ENCODE peak calls at places on chromosomes 16 and 17, in four cellular contexts. J, G, L and H are unnamed samples.

GRCh38 chr17:17921192-17922082 is 50.8 kb downstream of the TOM1L2 start:
- DNase-seq in G (peak), J (no peak), L (no peak), H (no peak)

GRCh38 chr17:4522661-4523060 is 24.0 kb downstream of the SPNS2 start:
- DNase-seq in J (no peak), G (no peak), L (no peak), H (no peak)

GRCh38 chr16:46775214-46775613 is 27.1 kb upstream of the MYLK3 start:
- DNase-seq in J (no peak), L (no peak), G (no peak), H (no peak)

GRCh38 chr17:78665952-78666920 is 89.0 kb upstream of the DNAH17 start:
- DNase-seq in J (peak), L (no peak), G (peak), H (no peak)

GRCh38 chr16:3023415-3023668 is 400 bp downstream of the HCFC1R1 start:
- DNase-seq in G (no peak), L (no peak), J (no peak), H (no peak)

GRCh38 chr17:48728232-48729231 is at the start of gene HOXB13:
- DNase-seq in L (no peak), J (no peak), G (peak), H (no peak)

GRCh38 chr17:44916781-44917241 is 1.5 kb upstream of the GFAP start:
- DNase-seq in G (no peak), L (no peak), J (no peak), H (no peak)

GRCh38 chr17:5563451-5563850 is 20.9 kb downstream of the NLRP1 start:
- DNase-seq in L (no peak), J (no peak), G (no peak), H (no peak)

DNA sequence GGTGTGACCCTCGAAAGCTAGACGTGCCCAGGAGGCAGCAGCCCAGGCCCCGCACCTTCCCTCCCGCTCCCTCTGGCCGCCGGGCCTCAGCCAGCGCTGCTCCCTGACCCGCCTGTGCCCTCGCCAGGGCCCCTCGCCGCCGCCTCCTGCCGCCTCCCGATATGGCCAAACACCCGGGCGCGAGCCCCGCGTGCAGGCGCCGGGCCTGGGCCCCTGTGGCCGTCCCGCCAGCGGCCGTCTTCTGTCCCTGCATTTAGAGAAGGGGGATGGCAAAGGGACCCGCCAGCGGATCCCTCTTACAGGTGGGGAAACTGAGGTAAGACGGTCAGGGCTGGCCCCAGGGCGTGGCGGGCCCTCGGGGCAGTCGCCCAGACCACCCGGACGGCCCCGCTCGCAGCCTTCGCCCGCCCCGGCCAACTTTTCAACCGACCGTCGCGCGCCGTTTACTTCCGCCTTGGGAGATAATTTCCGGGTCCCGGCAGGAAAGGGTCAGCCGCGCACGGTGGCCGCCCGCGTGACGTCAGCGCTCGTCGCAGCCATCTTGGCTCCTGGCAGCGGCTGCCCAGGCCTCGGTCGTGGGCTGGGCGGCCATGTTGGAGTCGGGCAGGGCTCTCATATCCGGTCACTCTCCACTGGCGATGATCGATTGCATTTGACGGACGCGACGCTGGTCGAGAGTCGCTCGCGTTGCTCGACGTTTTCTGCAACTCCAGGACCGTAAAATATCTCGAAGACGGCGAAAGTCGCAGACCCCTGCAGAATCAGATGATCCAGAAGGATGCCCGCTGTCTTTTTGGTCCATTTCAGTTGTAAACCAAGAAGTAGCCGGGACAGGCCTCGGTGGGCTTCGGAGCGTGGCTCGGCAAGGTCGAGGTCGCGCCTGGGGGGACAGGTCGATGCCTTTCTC is 7.1 kb upstream of the GNG13 start:
- DNase-seq in L (peak), G (peak), J (peak), H (peak)
- TF ChIP-seq POLR2AphosphoS5 in L (peak), G (peak), J (peak), H (peak)

GRCh38 chr16:4792951-4793513 is 2.1 kb upstream of the SMIM22 start:
- DNase-seq in L (no peak), G (no peak), J (no peak), H (no peak)
- TF ChIP-seq SPI1 in L (no peak), G (no peak), J (no peak), H (no peak)

DNA sequence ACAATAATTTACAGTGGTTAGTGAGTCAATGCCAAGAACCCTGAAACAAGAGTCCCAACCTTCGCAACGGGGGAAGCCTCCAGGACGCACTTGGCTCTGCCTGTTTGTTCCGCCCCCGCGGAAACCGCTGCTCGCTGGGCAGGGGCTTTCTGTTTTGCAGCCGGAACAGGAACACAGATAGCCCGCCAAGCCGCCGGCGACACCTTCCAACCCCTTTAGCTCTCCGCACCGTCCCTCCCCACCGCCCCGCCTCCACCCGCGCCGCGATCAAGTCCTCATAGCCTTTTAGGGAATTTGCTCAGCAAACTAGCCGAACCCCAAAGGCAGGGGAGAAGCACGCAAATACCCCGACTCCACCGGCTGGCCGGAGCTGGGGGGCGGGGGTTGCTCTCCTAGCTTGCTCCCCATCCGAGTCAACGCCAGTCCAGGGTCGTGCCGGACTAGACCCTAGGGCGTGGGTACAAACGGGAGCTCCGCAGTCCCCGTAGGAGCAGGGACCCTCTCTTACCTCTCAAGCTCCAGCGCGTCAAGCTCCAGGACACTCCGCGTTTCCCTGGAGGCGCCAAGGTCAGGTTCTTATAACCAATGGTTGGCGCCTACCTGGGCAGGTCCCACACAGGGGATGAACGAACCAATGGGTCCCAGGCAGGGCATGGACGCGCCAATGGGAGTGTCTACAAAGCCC is at the start of gene SLFN13:
- DNase-seq in J (peak), L (peak), G (peak), H (peak)
- TF ChIP-seq POLR2AphosphoS5 in J (peak), L (peak), G (no peak), H (peak)

GRCh38 chr17:56486732-56487131 is 106.8 kb upstream of the NOG start:
- DNase-seq in G (no peak), J (no peak), L (no peak), H (no peak)
- TF ChIP-seq SPI1 in G (no peak), J (no peak), L (no peak), H (no peak)

DNA sequence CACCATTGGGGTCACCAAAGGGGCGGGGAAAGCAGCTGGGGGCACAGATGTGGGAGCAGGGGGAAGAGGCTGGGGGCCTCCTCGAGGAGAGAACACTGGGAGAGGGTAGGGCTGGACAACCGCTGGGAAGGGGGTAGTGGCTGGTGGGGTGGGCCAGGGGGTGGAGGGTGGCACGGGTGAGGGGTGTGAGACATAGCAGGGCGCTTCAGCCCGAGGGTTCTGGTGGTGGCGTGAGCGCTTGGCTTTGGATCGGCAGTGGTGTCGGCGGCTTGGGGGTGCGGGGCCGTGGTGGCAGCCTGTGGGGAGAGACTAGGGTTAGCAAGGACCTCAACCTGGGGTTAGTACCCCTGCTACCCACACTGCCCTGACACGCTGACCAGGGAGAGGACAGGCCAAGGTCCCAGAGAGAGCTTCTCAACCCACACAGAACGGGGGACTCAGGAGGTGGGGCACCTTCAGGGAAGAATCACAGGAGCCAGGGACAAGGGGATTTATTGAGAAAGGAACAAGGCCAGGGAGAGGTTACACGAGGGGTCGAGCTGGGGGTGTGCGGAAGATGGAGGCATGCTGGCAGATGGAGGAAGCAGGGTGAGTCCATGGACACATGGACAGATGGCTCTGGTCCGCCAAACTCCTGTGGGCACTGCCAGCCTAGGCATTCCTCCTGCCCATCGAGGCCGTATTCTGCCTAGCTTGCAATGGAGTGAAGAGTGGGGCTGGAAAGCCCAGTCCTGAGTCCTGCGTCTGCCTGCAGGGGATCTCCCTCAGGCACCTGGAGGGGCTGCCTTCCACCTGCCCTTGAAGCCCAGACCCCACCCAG is 8.4 kb downstream of the PER1 start:
- DNase-seq in G (no peak), J (no peak), L (no peak), H (no peak)
- TF ChIP-seq POLR2AphosphoS5 in G (no peak), J (no peak), L (peak), H (no peak)

GRCh38 chr16:88649924-88650748 is 717 bp downstream of the CYBA start:
- DNase-seq in G (peak), L (no peak), J (no peak), H (peak)

GRCh38 chr16:88651989-88652762 is 1.3 kb upstream of the CYBA start:
- DNase-seq in L (no peak), J (no peak), G (no peak), H (no peak)

GRCh38 chr16:88650749-88651275 is at the start of gene CYBA:
- DNase-seq in J (peak), G (peak), L (peak), H (peak)

GRCh38 chr16:88652763-88653065 is 1.9 kb upstream of the CYBA start:
- DNase-seq in L (no peak), J (no peak), G (no peak), H (no peak)

DNA sequence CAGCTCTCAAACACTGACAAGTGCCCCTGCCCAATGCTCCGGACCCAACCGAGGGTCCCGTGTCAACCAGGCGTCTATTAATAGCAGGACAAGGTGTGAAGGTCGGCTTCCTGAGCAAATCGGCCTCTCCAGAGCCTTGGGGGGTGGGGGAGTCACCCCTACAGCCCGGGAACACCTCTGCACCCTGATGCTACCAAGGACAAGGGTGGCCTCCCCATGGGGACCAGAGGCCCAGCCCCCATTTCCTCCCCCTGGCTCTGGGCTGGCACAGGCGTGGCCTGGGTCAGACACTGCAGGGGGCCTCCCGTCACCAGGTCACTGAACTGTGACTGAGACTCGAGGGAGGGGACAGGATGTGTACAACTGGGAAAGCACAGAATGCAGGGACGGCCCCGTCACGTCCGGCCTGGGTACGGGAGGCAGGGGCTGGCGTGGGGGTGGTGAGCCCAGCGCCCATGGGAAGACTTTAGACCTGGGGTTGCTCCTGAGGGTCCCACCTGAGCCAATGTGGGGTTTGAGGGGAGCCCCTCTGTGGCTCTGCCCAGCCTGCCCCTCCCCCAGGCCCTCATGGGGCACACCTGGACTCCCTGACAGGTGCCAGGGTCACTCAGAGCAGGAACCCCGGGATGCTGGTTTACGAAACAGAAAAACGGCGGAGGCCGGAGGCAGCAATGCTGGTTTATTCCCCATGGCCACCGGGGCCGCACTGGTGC is 579 bp upstream of the CYBA start:
- DNase-seq in L (peak), J (no peak), G (peak), H (peak)
- TF ChIP-seq SPI1 in L (peak), J (no peak), G (no peak), H (peak)

DNA sequence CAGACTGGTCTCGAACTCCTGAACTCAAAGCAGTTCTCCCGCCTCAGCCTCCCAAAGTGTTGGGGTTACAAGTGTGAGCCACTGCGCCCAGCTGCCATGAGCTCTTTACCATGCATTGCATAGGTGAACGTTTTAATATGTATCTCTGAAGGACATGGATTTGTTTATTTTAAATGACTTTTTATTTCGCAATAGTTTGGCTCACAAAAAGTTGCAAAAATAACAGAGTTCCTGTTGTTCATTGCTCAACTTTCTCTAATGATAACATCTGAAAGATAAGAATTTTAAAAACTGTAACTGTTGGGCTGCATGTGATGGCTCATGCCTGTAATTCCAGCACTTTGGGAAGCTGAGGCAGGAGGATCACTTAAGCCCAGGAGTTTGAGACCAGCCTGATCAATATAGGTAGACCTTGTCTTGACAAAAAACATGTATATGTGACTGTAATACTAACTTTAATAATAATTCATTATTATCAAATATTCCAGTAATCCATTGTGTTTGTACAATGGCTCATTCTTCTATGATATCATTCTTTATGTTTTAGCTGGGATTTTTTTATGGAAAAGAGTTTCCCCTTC is 80.1 kb downstream of the ABCC1 start:
- DNase-seq in G (no peak), J (no peak), L (no peak), H (no peak)
- TF ChIP-seq POLR2AphosphoS5 in G (no peak), J (no peak), L (no peak), H (no peak)

DNA sequence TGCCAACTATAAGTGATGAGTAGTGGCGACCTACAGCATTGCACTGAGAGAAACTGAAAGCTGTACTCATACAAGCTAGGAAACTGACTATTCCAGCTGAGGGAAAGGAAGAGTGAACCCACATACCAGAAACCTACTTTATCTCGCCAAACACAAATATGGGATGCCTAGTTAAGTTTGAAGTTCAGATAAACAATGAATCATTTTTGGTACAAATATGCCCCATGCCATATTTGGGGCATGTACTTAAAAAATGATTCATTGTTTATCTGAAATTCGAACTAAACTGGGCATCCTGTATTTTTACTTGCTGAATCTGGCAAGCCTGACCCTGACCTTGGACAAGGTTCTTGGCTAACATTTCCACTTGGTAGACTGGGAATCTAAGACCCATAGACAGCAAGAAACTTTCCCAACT is 527.8 kb upstream of the PSMD7 start:
- DNase-seq in G (no peak), J (no peak), L (no peak), H (no peak)
- TF ChIP-seq SPI1 in G (no peak), J (no peak), L (no peak), H (no peak)